ENCODE peak calls at places on chromosomes 12 and 14, in four cellular contexts. One of them, this sample, is unnamed.

GRCh38 chr14:102304611-102305506 is at the start of gene MOK:
- DNase-seq in H9: peak; percentile 98
- DNase-seq in IMR-90: peak; percentile 95
- DNase-seq in H1: peak; percentile 100
- DNase-seq in this sample: peak; percentile 99

GRCh38 chr12:29921307-29921706 is 137.6 kb upstream of the TMTC1 start:
- DNase-seq in H9: no peak
- DNase-seq in IMR-90: peak; percentile 26
- DNase-seq in H1: no peak
- DNase-seq in this sample: peak; percentile 51

GRCh38 chr14:28012629-28013415 is 753.8 kb upstream of the FOXG1 start:
- DNase-seq in H9: peak; percentile 46
- DNase-seq in IMR-90: no peak
- DNase-seq in H1: no peak
- DNase-seq in this sample: peak; percentile 50

GRCh38 chr12:8658361-8658760 is 4.3 kb downstream of the MFAP5 start:
- DNase-seq in H9: no peak
- DNase-seq in IMR-90: peak; percentile 50
- DNase-seq in H1: no peak
- DNase-seq in this sample: peak; percentile 79

GRCh38 chr12:105167346-105167745 is 59.8 kb downstream of the WASHC4 start:
- DNase-seq in H9: no peak
- DNase-seq in IMR-90: peak; percentile 53
- DNase-seq in H1: no peak
- DNase-seq in this sample: no peak

GRCh38 chr12:4579305-4580097 is 17.5 kb downstream of the DYRK4 start:
- DNase-seq in H9: no peak
- DNase-seq in IMR-90: peak; percentile 13
- DNase-seq in H1: no peak
- DNase-seq in this sample: peak; percentile 46

GRCh38 chr12:104698871-104699270 is 242.1 kb downstream of the CHST11 start:
- DNase-seq in H9: no peak
- DNase-seq in IMR-90: peak; percentile 32
- DNase-seq in H1: no peak
- DNase-seq in this sample: no peak

GRCh38 chr12:779745-780734 is 27.7 kb downstream of the WNK1 start:
- DNase-seq in H9: no peak
- DNase-seq in IMR-90: peak; percentile 74
- DNase-seq in H1: no peak
- DNase-seq in this sample: no peak

GRCh38 chr12:85920324-85920947 is 46.3 kb downstream of the NTS start:
- DNase-seq in H9: no peak
- DNase-seq in IMR-90: peak; percentile 6
- DNase-seq in H1: no peak
- DNase-seq in this sample: peak; percentile 55

GRCh38 chr12:58907326-58907855 is 12.9 kb downstream of the LRIG3 start:
- DNase-seq in H9: no peak
- DNase-seq in IMR-90: peak; percentile 42
- DNase-seq in H1: no peak
- DNase-seq in this sample: no peak

GRCh38 chr14:55581011-55581806 is 1.2 kb downstream of the KTN1 start:
- DNase-seq in H9: peak; percentile 46
- DNase-seq in IMR-90: no peak
- DNase-seq in H1: peak; percentile 77
- DNase-seq in this sample: peak; percentile 76

GRCh38 chr12:115323223-115323905 is 639.4 kb upstream of the TBX3 start:
- DNase-seq in H9: no peak
- DNase-seq in IMR-90: peak; percentile 86
- DNase-seq in H1: no peak
- DNase-seq in this sample: no peak

GRCh38 chr12:55060970-55061543 is 41.3 kb downstream of the NEUROD4 start:
- DNase-seq in H9: no peak
- DNase-seq in IMR-90: no peak
- DNase-seq in H1: no peak
- DNase-seq in this sample: peak; percentile 66

GRCh38 chr14:93045211-93045674 is 70.5 kb downstream of the ITPK1 start:
- DNase-seq in H9: peak; percentile 83
- DNase-seq in IMR-90: no peak
- DNase-seq in H1: no peak
- DNase-seq in this sample: peak; percentile 87

GRCh38 chr12:26853303-26854027 is 20.5 kb upstream of the ITPR2 start:
- DNase-seq in H9: peak; percentile 62
- DNase-seq in IMR-90: peak; percentile 56
- DNase-seq in H1: peak; percentile 66
- DNase-seq in this sample: peak; percentile 51

GRCh38 chr12:4432878-4433820 is 12.5 kb downstream of the FGF6 start:
- DNase-seq in H9: peak; percentile 34
- DNase-seq in IMR-90: no peak
- DNase-seq in H1: no peak
- DNase-seq in this sample: peak; percentile 38

GRCh38 chr12:81499809-81500208 is 259.3 kb downstream of the PPFIA2 start:
- DNase-seq in H9: no peak
- DNase-seq in IMR-90: no peak
- DNase-seq in H1: no peak
- DNase-seq in this sample: no peak

GRCh38 chr12:109714141-109714912 is 702 bp downstream of the FAM222A start:
- DNase-seq in H9: peak; percentile 80
- DNase-seq in IMR-90: peak; percentile 20
- DNase-seq in H1: peak; percentile 81
- DNase-seq in this sample: peak; percentile 86

GRCh38 chr14:105247026-105247425 is 1.3 kb upstream of the BTBD6 start:
- DNase-seq in H9: no peak
- DNase-seq in IMR-90: no peak
- DNase-seq in H1: no peak
- DNase-seq in this sample: no peak

GRCh38 chr14:36519431-36520321 is at the start of gene NKX2-1:
- DNase-seq in H9: peak; percentile 81
- DNase-seq in IMR-90: no peak
- DNase-seq in H1: peak; percentile 82
- DNase-seq in this sample: peak; percentile 82

GRCh38 chr14:95255013-95255412 is 64.7 kb downstream of the CLMN start:
- DNase-seq in H9: peak; percentile 65
- DNase-seq in IMR-90: no peak
- DNase-seq in H1: no peak
- DNase-seq in this sample: no peak

GRCh38 chr14:95811813-95812212 is 64.8 kb upstream of the TUNAR start:
- DNase-seq in H9: no peak
- DNase-seq in IMR-90: no peak
- DNase-seq in H1: no peak
- DNase-seq in this sample: no peak

GRCh38 chr14:23056956-23057756 is at the start of gene CDH24:
- DNase-seq in H9: peak; percentile 65
- DNase-seq in IMR-90: peak; percentile 57
- DNase-seq in H1: peak; percentile 83
- DNase-seq in this sample: peak; percentile 79

GRCh38 chr14:61885203-61885961 is 123.2 kb downstream of the SNAPC1 start:
- DNase-seq in H9: no peak
- DNase-seq in IMR-90: no peak
- DNase-seq in H1: no peak
- DNase-seq in this sample: no peak

GRCh38 chr14:80387563-80387981 is 176.3 kb upstream of the DIO2 start:
- DNase-seq in H9: no peak
- DNase-seq in IMR-90: no peak
- DNase-seq in H1: no peak
- DNase-seq in this sample: no peak

GRCh38 chr14:105364100-105364708 is 34.1 kb upstream of the TEX22 start:
- DNase-seq in H9: no peak
- DNase-seq in IMR-90: peak; percentile 72
- DNase-seq in H1: no peak
- DNase-seq in this sample: no peak

GRCh38 chr14:81309511-81309910 is 88.8 kb upstream of the GTF2A1 start:
- DNase-seq in H9: no peak
- DNase-seq in IMR-90: no peak
- DNase-seq in H1: no peak
- DNase-seq in this sample: no peak

GRCh38 chr12:92560713-92561542 is 141.9 kb upstream of the PLEKHG7 start:
- DNase-seq in H9: no peak
- DNase-seq in IMR-90: no peak
- DNase-seq in H1: no peak
- DNase-seq in this sample: no peak

GRCh38 chr12:54133663-54134375 is 55.0 kb downstream of the SMUG1 start:
- DNase-seq in H9: no peak
- DNase-seq in IMR-90: no peak
- DNase-seq in H1: no peak
- DNase-seq in this sample: no peak

GRCh38 chr12:122449317-122449716 is 26.8 kb upstream of the CLIP1 start:
- DNase-seq in H9: no peak
- DNase-seq in IMR-90: peak; percentile 95
- DNase-seq in H1: no peak
- DNase-seq in this sample: no peak

GRCh38 chr12:11868027-11868426 is 202.7 kb upstream of the BCL2L14 start:
- DNase-seq in H9: no peak
- DNase-seq in IMR-90: no peak
- DNase-seq in H1: no peak
- DNase-seq in this sample: no peak

GRCh38 chr14:90607141-90607540 is 209.1 kb downstream of the TTC7B start:
- DNase-seq in H9: no peak
- DNase-seq in IMR-90: no peak
- DNase-seq in H1: no peak
- DNase-seq in this sample: no peak

GRCh38 chr14:66916421-66916820 is 272.8 kb upstream of the GARIN2 start:
- DNase-seq in H9: no peak
- DNase-seq in IMR-90: no peak
- DNase-seq in H1: no peak
- DNase-seq in this sample: no peak

GRCh38 chr14:73491256-73491976 is 683 bp downstream of the RIOX1 start:
- DNase-seq in H9: peak; percentile 62
- DNase-seq in IMR-90: peak; percentile 64
- DNase-seq in H1: peak; percentile 72
- DNase-seq in this sample: peak; percentile 61

GRCh38 chr14:86055512-86055911 is 525.6 kb downstream of the FLRT2 start:
- DNase-seq in H9: no peak
- DNase-seq in IMR-90: peak; percentile 13
- DNase-seq in H1: no peak
- DNase-seq in this sample: peak; percentile 59

GRCh38 chr12:10612954-10613333 is 465 bp downstream of the MAGOHB start:
- DNase-seq in H9: no peak
- DNase-seq in IMR-90: no peak
- DNase-seq in H1: no peak
- DNase-seq in this sample: peak; percentile 55

GRCh38 chr12:112759786-112760185 is 31.8 kb upstream of the RPH3A start:
- DNase-seq in H9: no peak
- DNase-seq in IMR-90: no peak
- DNase-seq in H1: no peak
- DNase-seq in this sample: no peak
- H4K5ac ChIP-seq in H9: no peak overlapping the region
- H4K5ac ChIP-seq in IMR-90: no peak overlapping the region
- H4K5ac ChIP-seq in H1: no peak overlapping the region
- H4K5ac ChIP-seq in this sample: no peak overlapping the region

GRCh38 chr14:103472939-103473338 is 49.7 kb downstream of the CKB start:
- DNase-seq in H9: no peak
- DNase-seq in IMR-90: no peak
- DNase-seq in H1: no peak
- DNase-seq in this sample: no peak
- H4K5ac ChIP-seq in H9: no peak overlapping the region
- H4K5ac ChIP-seq in IMR-90: no peak overlapping the region
- H4K5ac ChIP-seq in H1: no peak overlapping the region
- H4K5ac ChIP-seq in this sample: no peak overlapping the region

GRCh38 chr12:64085154-64085553 is 136.9 kb downstream of the KICS2 start:
- DNase-seq in H9: no peak
- DNase-seq in IMR-90: no peak
- DNase-seq in H1: no peak
- DNase-seq in this sample: no peak

GRCh38 chr12:64081020-64081419 is 141.1 kb downstream of the KICS2 start:
- DNase-seq in H9: no peak
- DNase-seq in IMR-90: no peak
- DNase-seq in H1: no peak
- DNase-seq in this sample: no peak

GRCh38 chr12:64083285-64084210 is 138.5 kb downstream of the KICS2 start:
- DNase-seq in H9: no peak
- DNase-seq in IMR-90: peak; percentile 95
- DNase-seq in H1: no peak
- DNase-seq in this sample: no peak

GRCh38 chr12:64080319-64081008 is 141.6 kb downstream of the KICS2 start:
- DNase-seq in H9: no peak
- DNase-seq in IMR-90: peak; percentile 74
- DNase-seq in H1: no peak
- DNase-seq in this sample: peak; percentile 33

DNA sequence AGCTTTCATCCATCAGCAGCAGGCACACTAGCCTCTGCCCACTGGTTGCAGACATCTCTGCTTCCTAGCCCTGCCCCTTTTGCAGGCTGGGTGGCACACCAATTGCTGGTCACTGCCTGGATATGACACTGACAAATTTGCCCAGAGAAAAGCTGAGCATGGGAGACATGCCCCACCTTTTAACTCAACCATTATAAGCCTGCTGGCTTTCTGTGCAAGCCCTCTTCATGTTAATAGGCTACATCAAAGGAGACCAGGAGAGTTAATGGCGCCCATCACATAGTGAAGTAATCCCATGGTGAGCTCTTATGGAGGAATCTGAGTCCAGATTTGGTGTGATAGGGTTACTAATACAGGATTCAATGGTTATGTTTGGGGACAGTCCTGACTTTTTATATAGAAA is 139.2 kb downstream of the KICS2 start:
- DNase-seq in H9: no peak
- DNase-seq in IMR-90: no peak
- DNase-seq in H1: no peak
- DNase-seq in this sample: no peak
- H4K5ac ChIP-seq in H9: no peak overlapping the region
- H4K5ac ChIP-seq in IMR-90: peak overlapping the region; percentile 69
- H4K5ac ChIP-seq in H1: no peak overlapping the region
- H4K5ac ChIP-seq in this sample: no peak overlapping the region

GRCh38 chr12:28191690-28192089 is 1.4 kb downstream of the CCDC91 start:
- DNase-seq in H9: no peak
- DNase-seq in IMR-90: peak; percentile 2
- DNase-seq in H1: no peak
- DNase-seq in this sample: peak; percentile 27

GRCh38 chr12:28189774-28190320 is 409 bp upstream of the CCDC91 start:
- DNase-seq in H9: no peak
- DNase-seq in IMR-90: no peak
- DNase-seq in H1: no peak
- DNase-seq in this sample: no peak

GRCh38 chr12:28192145-28192544 is 1.9 kb downstream of the CCDC91 start:
- DNase-seq in H9: no peak
- DNase-seq in IMR-90: no peak
- DNase-seq in H1: no peak
- DNase-seq in this sample: no peak

GRCh38 chr12:28190321-28191017 is at the start of gene CCDC91:
- DNase-seq in H9: peak; percentile 91
- DNase-seq in IMR-90: peak; percentile 77
- DNase-seq in H1: peak; percentile 88
- DNase-seq in this sample: peak; percentile 83

GRCh38 chr12:28191018-28191595 is 851 bp downstream of the CCDC91 start:
- DNase-seq in H9: no peak
- DNase-seq in IMR-90: peak; percentile 55
- DNase-seq in H1: no peak
- DNase-seq in this sample: peak; percentile 27
- H4K5ac ChIP-seq in H9: no peak overlapping the region
- H4K5ac ChIP-seq in IMR-90: peak overlapping the region; percentile 98
- H4K5ac ChIP-seq in H1: peak overlapping the region; percentile 69
- H4K5ac ChIP-seq in this sample: no peak overlapping the region

This sample was measured in mesendoderm.